ENCODE peak calls at places on chromosome 2, in four cellular contexts. One of them, this sample, is unnamed.

GRCh38 chr2:179139506-179139905 is 89.6 kb upstream of the CCDC141 start:
- DNase-seq in brain microvascular endothelial cell: no peak
- DNase-seq in neural progenitor cell: no peak
- DNase-seq in AG10803: no peak
- DNase-seq in this sample: no peak

GRCh38 chr2:223747392-223748042 is 89.9 kb downstream of the AP1S3 start:
- DNase-seq in brain microvascular endothelial cell: no peak
- DNase-seq in neural progenitor cell: no peak
- DNase-seq in AG10803: no peak
- DNase-seq in this sample: no peak

GRCh38 chr2:39546937-39547336 is 109.9 kb upstream of the MAP4K3 start:
- DNase-seq in brain microvascular endothelial cell: no peak
- DNase-seq in neural progenitor cell: no peak
- DNase-seq in AG10803: no peak
- DNase-seq in this sample: no peak

GRCh38 chr2:239776441-239777033 is 248.6 kb downstream of the NDUFA10 start:
- DNase-seq in brain microvascular endothelial cell: no peak
- DNase-seq in neural progenitor cell: no peak
- DNase-seq in AG10803: no peak
- DNase-seq in this sample: no peak

GRCh38 chr2:101153811-101154210 is 2.6 kb upstream of the TBC1D8 start:
- DNase-seq in brain microvascular endothelial cell: no peak
- DNase-seq in neural progenitor cell: no peak
- DNase-seq in AG10803: no peak
- DNase-seq in this sample: no peak

GRCh38 chr2:97754690-97755346 is 41.4 kb downstream of the ZAP70 start:
- DNase-seq in brain microvascular endothelial cell: no peak
- DNase-seq in neural progenitor cell: no peak
- DNase-seq in AG10803: no peak
- DNase-seq in this sample: no peak

GRCh38 chr2:33810046-33810835 is 211.1 kb upstream of the FAM98A start:
- DNase-seq in brain microvascular endothelial cell: peak; percentile 1
- DNase-seq in neural progenitor cell: no peak
- DNase-seq in AG10803: peak; percentile 9
- DNase-seq in this sample: no peak

GRCh38 chr2:183490930-183491329 is 366.7 kb downstream of the NUP35 start:
- DNase-seq in brain microvascular endothelial cell: peak; percentile 87
- DNase-seq in neural progenitor cell: no peak
- DNase-seq in AG10803: no peak
- DNase-seq in this sample: no peak

GRCh38 chr2:235270951-235271350 is 222.9 kb upstream of the AGAP1 start:
- DNase-seq in brain microvascular endothelial cell: peak; percentile 73
- DNase-seq in neural progenitor cell: no peak
- DNase-seq in AG10803: peak; percentile 87
- DNase-seq in this sample: no peak

GRCh38 chr2:109030870-109031480 is 42.0 kb upstream of the EDAR start:
- DNase-seq in brain microvascular endothelial cell: no peak
- DNase-seq in neural progenitor cell: no peak
- DNase-seq in AG10803: no peak
- DNase-seq in this sample: no peak

GRCh38 chr2:16566701-16567100 is 98.9 kb downstream of the CYRIA start:
- DNase-seq in brain microvascular endothelial cell: no peak
- DNase-seq in neural progenitor cell: no peak
- DNase-seq in AG10803: no peak
- DNase-seq in this sample: no peak

GRCh38 chr2:142980246-142981068 is 103.0 kb downstream of the KYNU start:
- DNase-seq in brain microvascular endothelial cell: peak; percentile 43
- DNase-seq in neural progenitor cell: peak; percentile 20
- DNase-seq in AG10803: peak; percentile 42
- DNase-seq in this sample: no peak

GRCh38 chr2:235002198-235003095 is 50.6 kb downstream of the SH3BP4 start:
- DNase-seq in brain microvascular endothelial cell: no peak
- DNase-seq in neural progenitor cell: no peak
- DNase-seq in AG10803: peak; percentile 66
- DNase-seq in this sample: no peak

GRCh38 chr2:227146456-227146855 is 17.5 kb downstream of the COL4A4 start:
- DNase-seq in brain microvascular endothelial cell: no peak
- DNase-seq in neural progenitor cell: no peak
- DNase-seq in AG10803: no peak
- DNase-seq in this sample: no peak

GRCh38 chr2:216687111-216687510 is 8.2 kb downstream of the IGFBP5 start:
- DNase-seq in brain microvascular endothelial cell: no peak
- DNase-seq in neural progenitor cell: no peak
- DNase-seq in AG10803: no peak
- DNase-seq in this sample: no peak

GRCh38 chr2:120161190-120161589 is 62.0 kb downstream of the TMEM185B start:
- DNase-seq in brain microvascular endothelial cell: peak; percentile 32
- DNase-seq in neural progenitor cell: no peak
- DNase-seq in AG10803: peak; percentile 24
- DNase-seq in this sample: no peak

GRCh38 chr2:48589170-48589767 is 28.4 kb upstream of the GTF2A1L start:
- DNase-seq in brain microvascular endothelial cell: peak; percentile 48
- DNase-seq in neural progenitor cell: peak; percentile 44
- DNase-seq in AG10803: peak; percentile 46
- DNase-seq in this sample: peak; percentile 54

GRCh38 chr2:102037681-102038080 is 45.9 kb downstream of the IL1R2 start:
- DNase-seq in brain microvascular endothelial cell: peak; percentile 74
- DNase-seq in neural progenitor cell: no peak
- DNase-seq in AG10803: peak; percentile 85
- DNase-seq in this sample: no peak

GRCh38 chr2:187475499-187476248 is 27.6 kb upstream of the CALCRL start:
- DNase-seq in brain microvascular endothelial cell: no peak
- DNase-seq in neural progenitor cell: no peak
- DNase-seq in AG10803: no peak
- DNase-seq in this sample: no peak

GRCh38 chr2:199977984-199978415 is 22.6 kb downstream of the MAIP1 start:
- DNase-seq in brain microvascular endothelial cell: peak; percentile 52
- DNase-seq in neural progenitor cell: no peak
- DNase-seq in AG10803: peak; percentile 69
- DNase-seq in this sample: no peak

GRCh38 chr2:104867351-104868080 is 13.6 kb downstream of the POU3F3 start:
- DNase-seq in brain microvascular endothelial cell: no peak
- DNase-seq in neural progenitor cell: peak; percentile 68
- DNase-seq in AG10803: no peak
- DNase-seq in this sample: no peak

GRCh38 chr2:191165190-191165643 is 14.4 kb upstream of the STAT4 start:
- DNase-seq in brain microvascular endothelial cell: peak; percentile 47
- DNase-seq in neural progenitor cell: peak; percentile 57
- DNase-seq in AG10803: peak; percentile 72
- DNase-seq in this sample: no peak

GRCh38 chr2:196696423-196697073 is 57.0 kb downstream of the CCDC150 start:
- DNase-seq in brain microvascular endothelial cell: peak; percentile 70
- DNase-seq in neural progenitor cell: no peak
- DNase-seq in AG10803: peak; percentile 75
- DNase-seq in this sample: no peak

GRCh38 chr2:67032091-67032490 is 365.0 kb upstream of the ETAA1 start:
- DNase-seq in brain microvascular endothelial cell: no peak
- DNase-seq in neural progenitor cell: no peak
- DNase-seq in AG10803: peak; percentile 8
- DNase-seq in this sample: no peak

GRCh38 chr2:241852981-241853631 is 5.6 kb downstream of the PDCD1 start:
- DNase-seq in brain microvascular endothelial cell: no peak
- DNase-seq in neural progenitor cell: no peak
- DNase-seq in AG10803: no peak
- DNase-seq in this sample: no peak

GRCh38 chr2:200761168-200761715 is 50.5 kb upstream of the BZW1 start:
- DNase-seq in brain microvascular endothelial cell: no peak
- DNase-seq in neural progenitor cell: no peak
- DNase-seq in AG10803: peak; percentile 73
- DNase-seq in this sample: no peak

GRCh38 chr2:64133828-64134227 is 10.4 kb downstream of the PELI1 start:
- DNase-seq in brain microvascular endothelial cell: peak; percentile 40
- DNase-seq in neural progenitor cell: no peak
- DNase-seq in AG10803: no peak
- DNase-seq in this sample: no peak

GRCh38 chr2:79817288-79817687 is 304.4 kb downstream of the CTNNA2 start:
- DNase-seq in brain microvascular endothelial cell: no peak
- DNase-seq in neural progenitor cell: peak; percentile 11
- DNase-seq in AG10803: peak; percentile 22
- DNase-seq in this sample: no peak

GRCh38 chr2:239298126-239298804 is 102.6 kb downstream of the HDAC4 start:
- DNase-seq in brain microvascular endothelial cell: no peak
- DNase-seq in neural progenitor cell: no peak
- DNase-seq in AG10803: no peak
- DNase-seq in this sample: peak; percentile 13

GRCh38 chr2:39127973-39128372 is 7.1 kb upstream of the SOS1 start:
- DNase-seq in brain microvascular endothelial cell: no peak
- DNase-seq in neural progenitor cell: no peak
- DNase-seq in AG10803: peak; percentile 55
- DNase-seq in this sample: no peak

GRCh38 chr2:68284896-68285295 is 32.6 kb upstream of the PPP3R1 start:
- DNase-seq in brain microvascular endothelial cell: no peak
- DNase-seq in neural progenitor cell: no peak
- DNase-seq in AG10803: peak; percentile 89
- DNase-seq in this sample: peak; percentile 72

GRCh38 chr2:143787674-143788073 is 658.5 kb downstream of the ARHGAP15 start:
- DNase-seq in brain microvascular endothelial cell: no peak
- DNase-seq in neural progenitor cell: no peak
- DNase-seq in AG10803: no peak
- DNase-seq in this sample: no peak

GRCh38 chr2:235087812-235088607 is 136.2 kb downstream of the SH3BP4 start:
- DNase-seq in brain microvascular endothelial cell: no peak
- DNase-seq in neural progenitor cell: peak; percentile 59
- DNase-seq in AG10803: no peak
- DNase-seq in this sample: peak; percentile 68

GRCh38 chr2:151030663-151031230 is 230.9 kb downstream of the RBM43 start:
- DNase-seq in brain microvascular endothelial cell: no peak
- DNase-seq in neural progenitor cell: no peak
- DNase-seq in AG10803: no peak
- DNase-seq in this sample: no peak

GRCh38 chr2:73260338-73260984 is 23.8 kb downstream of the FBXO41 start:
- DNase-seq in brain microvascular endothelial cell: peak; percentile 25
- DNase-seq in neural progenitor cell: peak; percentile 68
- DNase-seq in AG10803: peak; percentile 52
- DNase-seq in this sample: no peak

GRCh38 chr2:240800241-240800640 is 19.8 kb downstream of the KIF1A start:
- DNase-seq in brain microvascular endothelial cell: no peak
- DNase-seq in neural progenitor cell: peak; percentile 47
- DNase-seq in AG10803: peak; percentile 4
- DNase-seq in this sample: no peak

GRCh38 chr2:201135396-201135795 is 19.4 kb downstream of the CFLAR start:
- DNase-seq in brain microvascular endothelial cell: no peak
- DNase-seq in neural progenitor cell: no peak
- DNase-seq in AG10803: no peak
- DNase-seq in this sample: no peak

GRCh38 chr2:173405171-173405750 is 50.6 kb downstream of the CDCA7 start:
- DNase-seq in brain microvascular endothelial cell: no peak
- DNase-seq in neural progenitor cell: no peak
- DNase-seq in AG10803: no peak
- DNase-seq in this sample: no peak

GRCh38 chr2:173400760-173401159 is 46.1 kb downstream of the CDCA7 start:
- DNase-seq in brain microvascular endothelial cell: no peak
- DNase-seq in neural progenitor cell: peak; percentile 34
- DNase-seq in AG10803: no peak
- DNase-seq in this sample: no peak

GRCh38 chr2:173401716-173402326 is 47.1 kb downstream of the CDCA7 start:
- DNase-seq in brain microvascular endothelial cell: peak; percentile 10
- DNase-seq in neural progenitor cell: peak; percentile 42
- DNase-seq in AG10803: no peak
- DNase-seq in this sample: no peak

GRCh38 chr2:173399229-173399628 is 44.6 kb downstream of the CDCA7 start:
- DNase-seq in brain microvascular endothelial cell: no peak
- DNase-seq in neural progenitor cell: no peak
- DNase-seq in AG10803: no peak
- DNase-seq in this sample: no peak

GRCh38 chr2:173402405-173402974 is 47.8 kb downstream of the CDCA7 start:
- DNase-seq in brain microvascular endothelial cell: peak; percentile 82
- DNase-seq in neural progenitor cell: peak; percentile 92
- DNase-seq in AG10803: peak; percentile 74
- DNase-seq in this sample: peak; percentile 85
- H3K4me3 ChIP-seq in brain microvascular endothelial cell: peak overlapping the region; percentile 29
- H3K4me3 ChIP-seq in neural progenitor cell: peak overlapping the region; percentile 45
- H3K4me3 ChIP-seq in AG10803: peak overlapping the region; percentile 33
- H3K4me3 ChIP-seq in this sample: no peak overlapping the region

DNA sequence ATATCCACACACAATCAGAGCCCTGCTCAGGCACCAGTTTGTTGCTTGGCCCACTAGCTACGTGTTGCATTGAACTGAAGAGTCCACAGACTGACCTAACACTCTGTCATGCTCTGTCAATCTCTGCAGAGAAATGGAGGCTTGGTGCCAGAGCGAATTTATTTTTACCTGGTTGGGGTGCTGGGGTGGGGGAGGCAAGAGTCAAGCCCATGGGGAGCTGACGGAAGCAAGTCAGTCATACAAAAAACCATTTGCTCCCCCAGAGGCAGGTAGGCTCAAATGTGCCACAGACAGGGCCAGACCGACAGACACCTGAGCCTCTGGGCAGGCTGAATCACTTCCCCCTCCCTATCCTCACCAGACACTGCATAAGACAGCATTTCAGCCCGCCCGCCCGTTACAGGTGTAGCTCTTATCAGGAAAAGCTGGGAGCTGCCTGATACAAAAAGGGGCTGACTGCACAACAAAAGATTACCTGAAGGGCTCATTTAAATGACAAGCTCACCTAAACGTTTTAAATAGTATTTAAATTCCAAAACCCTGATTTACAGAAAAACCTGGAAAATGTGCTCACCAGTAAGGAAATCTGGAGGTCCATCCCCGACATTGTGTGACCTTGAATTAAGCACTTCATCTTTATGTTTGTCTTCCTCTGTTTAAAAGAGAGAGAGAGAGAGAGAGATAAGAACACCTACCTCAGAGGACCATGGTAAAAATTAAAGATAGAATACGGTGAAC is 2.1 kb upstream of the PCBP1 start:
- DNase-seq in brain microvascular endothelial cell: no peak
- DNase-seq in neural progenitor cell: no peak
- DNase-seq in AG10803: no peak
- DNase-seq in this sample: no peak
- H3K4me3 ChIP-seq in brain microvascular endothelial cell: no peak overlapping the region
- H3K4me3 ChIP-seq in neural progenitor cell: peak overlapping the region; percentile 89
- H3K4me3 ChIP-seq in AG10803: peak overlapping the region; percentile 96
- H3K4me3 ChIP-seq in this sample: peak overlapping the region; percentile 78

GRCh38 chr2:164693390-164693789 is 72.1 kb upstream of the GRB14 start:
- DNase-seq in brain microvascular endothelial cell: no peak
- DNase-seq in neural progenitor cell: no peak
- DNase-seq in AG10803: no peak
- DNase-seq in this sample: no peak
- H3K4me3 ChIP-seq in brain microvascular endothelial cell: no peak overlapping the region
- H3K4me3 ChIP-seq in neural progenitor cell: no peak overlapping the region
- H3K4me3 ChIP-seq in AG10803: no peak overlapping the region
- H3K4me3 ChIP-seq in this sample: no peak overlapping the region

GRCh38 chr2:46547223-46548102 is 68.1 kb downstream of the TMEM247 start:
- DNase-seq in brain microvascular endothelial cell: no peak
- DNase-seq in neural progenitor cell: no peak
- DNase-seq in AG10803: no peak
- DNase-seq in this sample: no peak
- H3K4me3 ChIP-seq in brain microvascular endothelial cell: no peak overlapping the region
- H3K4me3 ChIP-seq in neural progenitor cell: no peak overlapping the region
- H3K4me3 ChIP-seq in AG10803: no peak overlapping the region
- H3K4me3 ChIP-seq in this sample: no peak overlapping the region

This sample was measured in uterus.